ENCODE peak calls at places on chromosomes 2 and 18, in ten cellular contexts. One of them, this sample, is unnamed.

GRCh38 chr18:8416212-8417019 is 192.8 kb upstream of the RAB12 start:
- DNase-seq in fibroblast of lung: no peak
- DNase-seq in hippocampal formation: no peak
- DNase-seq in stomach: no peak
- DNase-seq in cardiac muscle cell: no peak
- DNase-seq in NCI-H2081: no peak
- DNase-seq in HAP-1: no peak
- DNase-seq in KG1: no peak
- DNase-seq in neuronal stem cell: no peak
- DNase-seq in activated CD8-positive, alpha-beta memory T cell treated with anti-CD3 and anti-CD28 coated beads for 48 hours: no peak
- DNase-seq in this sample: no peak

GRCh38 chr2:236866542-236867340 is 218.9 kb upstream of the COPS8 start:
- DNase-seq in hippocampal formation: peak; percentile 30
- DNase-seq in stomach: peak; percentile 17
- DNase-seq in HAP-1: no peak
- DNase-seq in activated CD8-positive, alpha-beta memory T cell treated with anti-CD3 and anti-CD28 coated beads for 48 hours: no peak
- DNase-seq in fibroblast of lung: no peak
- DNase-seq in cardiac muscle cell: no peak
- DNase-seq in NCI-H2081: no peak
- DNase-seq in KG1: no peak
- DNase-seq in neuronal stem cell: no peak
- DNase-seq in this sample: no peak

GRCh38 chr2:160351978-160352377 is 141.6 kb downstream of the RBMS1 start:
- DNase-seq in stomach: no peak
- DNase-seq in neuronal stem cell: no peak
- DNase-seq in NCI-H2081: no peak
- DNase-seq in activated CD8-positive, alpha-beta memory T cell treated with anti-CD3 and anti-CD28 coated beads for 48 hours: no peak
- DNase-seq in cardiac muscle cell: peak; percentile 80
- DNase-seq in KG1: no peak
- DNase-seq in fibroblast of lung: peak; percentile 69
- DNase-seq in hippocampal formation: no peak
- DNase-seq in HAP-1: no peak
- DNase-seq in this sample: no peak

GRCh38 chr2:100791294-100791935 is 28.5 kb upstream of the NPAS2 start:
- DNase-seq in hippocampal formation: no peak
- DNase-seq in neuronal stem cell: no peak
- DNase-seq in activated CD8-positive, alpha-beta memory T cell treated with anti-CD3 and anti-CD28 coated beads for 48 hours: no peak
- DNase-seq in fibroblast of lung: no peak
- DNase-seq in stomach: no peak
- DNase-seq in HAP-1: no peak
- DNase-seq in NCI-H2081: no peak
- DNase-seq in cardiac muscle cell: no peak
- DNase-seq in KG1: no peak
- DNase-seq in this sample: no peak

GRCh38 chr2:7071916-7072556 is 154.8 kb downstream of the RNF144A start:
- DNase-seq in HAP-1: no peak
- DNase-seq in cardiac muscle cell: no peak
- DNase-seq in hippocampal formation: no peak
- DNase-seq in fibroblast of lung: no peak
- DNase-seq in neuronal stem cell: no peak
- DNase-seq in activated CD8-positive, alpha-beta memory T cell treated with anti-CD3 and anti-CD28 coated beads for 48 hours: no peak
- DNase-seq in NCI-H2081: no peak
- DNase-seq in stomach: no peak
- DNase-seq in KG1: no peak
- DNase-seq in this sample: no peak

GRCh38 chr2:50347355-50348044 is 684.4 kb downstream of the NRXN1 start:
- DNase-seq in cardiac muscle cell: peak; percentile 3
- DNase-seq in neuronal stem cell: peak; percentile 61
- DNase-seq in stomach: no peak
- DNase-seq in KG1: no peak
- DNase-seq in HAP-1: peak; percentile 15
- DNase-seq in NCI-H2081: peak; percentile 50
- DNase-seq in hippocampal formation: no peak
- DNase-seq in fibroblast of lung: no peak
- DNase-seq in activated CD8-positive, alpha-beta memory T cell treated with anti-CD3 and anti-CD28 coated beads for 48 hours: no peak
- DNase-seq in this sample: no peak

GRCh38 chr18:49730951-49731391 is 82.4 kb downstream of the ACAA2 start:
- DNase-seq in neuronal stem cell: no peak
- DNase-seq in HAP-1: no peak
- DNase-seq in fibroblast of lung: no peak
- DNase-seq in hippocampal formation: no peak
- DNase-seq in KG1: no peak
- DNase-seq in cardiac muscle cell: no peak
- DNase-seq in stomach: no peak
- DNase-seq in activated CD8-positive, alpha-beta memory T cell treated with anti-CD3 and anti-CD28 coated beads for 48 hours: no peak
- DNase-seq in NCI-H2081: no peak
- DNase-seq in this sample: no peak

GRCh38 chr2:54881759-54882158 is 158.3 kb downstream of the EML6 start:
- DNase-seq in KG1: no peak
- DNase-seq in HAP-1: no peak
- DNase-seq in stomach: no peak
- DNase-seq in cardiac muscle cell: no peak
- DNase-seq in NCI-H2081: no peak
- DNase-seq in neuronal stem cell: no peak
- DNase-seq in fibroblast of lung: no peak
- DNase-seq in hippocampal formation: no peak
- DNase-seq in activated CD8-positive, alpha-beta memory T cell treated with anti-CD3 and anti-CD28 coated beads for 48 hours: no peak
- DNase-seq in this sample: no peak

GRCh38 chr2:178271629-178272333 is 77.5 kb downstream of the OSBPL6 start:
- DNase-seq in stomach: no peak
- DNase-seq in fibroblast of lung: peak; percentile 83
- DNase-seq in KG1: no peak
- DNase-seq in activated CD8-positive, alpha-beta memory T cell treated with anti-CD3 and anti-CD28 coated beads for 48 hours: no peak
- DNase-seq in neuronal stem cell: no peak
- DNase-seq in hippocampal formation: peak; percentile 31
- DNase-seq in cardiac muscle cell: peak; percentile 92
- DNase-seq in HAP-1: no peak
- DNase-seq in NCI-H2081: no peak
- DNase-seq in this sample: no peak

GRCh38 chr2:105711394-105711793 is 33.3 kb upstream of the NCK2 start:
- DNase-seq in hippocampal formation: no peak
- DNase-seq in stomach: no peak
- DNase-seq in neuronal stem cell: no peak
- DNase-seq in HAP-1: no peak
- DNase-seq in cardiac muscle cell: no peak
- DNase-seq in KG1: no peak
- DNase-seq in NCI-H2081: no peak
- DNase-seq in fibroblast of lung: no peak
- DNase-seq in activated CD8-positive, alpha-beta memory T cell treated with anti-CD3 and anti-CD28 coated beads for 48 hours: no peak
- DNase-seq in this sample: no peak

GRCh38 chr2:18536100-18536499 is 24.4 kb downstream of the RDH14 start:
- DNase-seq in stomach: no peak
- DNase-seq in NCI-H2081: no peak
- DNase-seq in neuronal stem cell: no peak
- DNase-seq in hippocampal formation: no peak
- DNase-seq in fibroblast of lung: peak; percentile 50
- DNase-seq in activated CD8-positive, alpha-beta memory T cell treated with anti-CD3 and anti-CD28 coated beads for 48 hours: no peak
- DNase-seq in HAP-1: no peak
- DNase-seq in cardiac muscle cell: no peak
- DNase-seq in KG1: no peak
- DNase-seq in this sample: no peak

GRCh38 chr2:132701810-132702209 is 31.8 kb upstream of the LYPD1 start:
- DNase-seq in activated CD8-positive, alpha-beta memory T cell treated with anti-CD3 and anti-CD28 coated beads for 48 hours: no peak
- DNase-seq in fibroblast of lung: peak; percentile 25
- DNase-seq in KG1: no peak
- DNase-seq in NCI-H2081: no peak
- DNase-seq in neuronal stem cell: no peak
- DNase-seq in HAP-1: no peak
- DNase-seq in cardiac muscle cell: no peak
- DNase-seq in hippocampal formation: no peak
- DNase-seq in stomach: no peak
- DNase-seq in this sample: no peak

GRCh38 chr2:86035883-86036789 is 69.5 kb downstream of the POLR1A start:
- DNase-seq in activated CD8-positive, alpha-beta memory T cell treated with anti-CD3 and anti-CD28 coated beads for 48 hours: no peak
- DNase-seq in neuronal stem cell: no peak
- DNase-seq in cardiac muscle cell: peak; percentile 83
- DNase-seq in NCI-H2081: peak; percentile 92
- DNase-seq in fibroblast of lung: peak; percentile 84
- DNase-seq in stomach: peak; percentile 65
- DNase-seq in HAP-1: no peak
- DNase-seq in KG1: peak; percentile 52
- DNase-seq in hippocampal formation: peak; percentile 62
- DNase-seq in this sample: peak; percentile 88

GRCh38 chr2:24635181-24635580 is 144.1 kb downstream of the NCOA1 start:
- DNase-seq in stomach: no peak
- DNase-seq in hippocampal formation: no peak
- DNase-seq in KG1: no peak
- DNase-seq in activated CD8-positive, alpha-beta memory T cell treated with anti-CD3 and anti-CD28 coated beads for 48 hours: no peak
- DNase-seq in HAP-1: no peak
- DNase-seq in cardiac muscle cell: no peak
- DNase-seq in neuronal stem cell: no peak
- DNase-seq in NCI-H2081: no peak
- DNase-seq in fibroblast of lung: no peak
- DNase-seq in this sample: no peak

GRCh38 chr2:81436256-81436655 is 1131.7 kb upstream of the LRRTM1 start:
- DNase-seq in cardiac muscle cell: no peak
- DNase-seq in stomach: no peak
- DNase-seq in HAP-1: peak; percentile 10
- DNase-seq in activated CD8-positive, alpha-beta memory T cell treated with anti-CD3 and anti-CD28 coated beads for 48 hours: no peak
- DNase-seq in NCI-H2081: no peak
- DNase-seq in fibroblast of lung: peak; percentile 4
- DNase-seq in KG1: no peak
- DNase-seq in hippocampal formation: no peak
- DNase-seq in neuronal stem cell: no peak
- DNase-seq in this sample: no peak

GRCh38 chr18:7457276-7457675 is 109.8 kb upstream of the PTPRM start:
- DNase-seq in neuronal stem cell: no peak
- DNase-seq in cardiac muscle cell: no peak
- DNase-seq in stomach: no peak
- DNase-seq in HAP-1: no peak
- DNase-seq in NCI-H2081: no peak
- DNase-seq in KG1: no peak
- DNase-seq in activated CD8-positive, alpha-beta memory T cell treated with anti-CD3 and anti-CD28 coated beads for 48 hours: no peak
- DNase-seq in fibroblast of lung: no peak
- DNase-seq in hippocampal formation: no peak
- DNase-seq in this sample: no peak